ENCODE peak calls at places on chromosomes 2 and 18, in six cellular contexts. X, L, S, H, Y and A are unnamed samples.
A peak's percentile ranks its signal among the peaks of the same experiment; 100 is the strongest.

GRCh38 chr2:48566582-48566981 is 36.6 kb downstream of the STON1 start:
- DNase-seq in X (peak; percentile 35), L (no peak), S (no peak), H (no peak), Y (no peak), A (no peak)

GRCh38 chr18:29912351-29912750 is 1130.2 kb downstream of the DSC3 start:
- DNase-seq in X (no peak), L (no peak), S (no peak), H (no peak), Y (no peak), A (no peak)

GRCh38 chr18:45836242-45837215 is 11.1 kb downstream of the SIGLEC15 start:
- DNase-seq in X (peak; percentile 33), L (no peak), S (peak; percentile 73), H (no peak), Y (no peak), A (no peak)

GRCh38 chr2:199261936-199262335 is 195.8 kb downstream of the SATB2 start:
- DNase-seq in X (peak; percentile 70), L (no peak), S (no peak), H (no peak), Y (no peak), A (no peak)

GRCh38 chr2:96074156-96074555 is 39.4 kb upstream of the GPAT2 start:
- DNase-seq in X (no peak), L (no peak), S (peak; percentile 12), H (peak; percentile 1), Y (peak; percentile 54), A (no peak)

GRCh38 chr18:21243041-21243431 is 1.0 kb downstream of the GREB1L start:
- DNase-seq in X (peak; percentile 42), L (no peak), S (peak; percentile 32), H (no peak), Y (no peak), A (no peak)

GRCh38 chr18:75314606-75315005 is 104.0 kb downstream of the TSHZ1 start:
- DNase-seq in X (no peak), L (no peak), S (no peak), H (no peak), Y (no peak), A (no peak)

GRCh38 chr18:53322163-53322562 is 902.3 kb downstream of the MBD2 start:
- DNase-seq in X (no peak), L (no peak), S (no peak), H (no peak), Y (no peak), A (no peak)

GRCh38 chr18:23033079-23033478 is 100.0 kb downstream of the RBBP8 start:
- DNase-seq in X (no peak), L (no peak), S (no peak), H (no peak), Y (no peak), A (no peak)

GRCh38 chr2:58834404-58834803 is 593.3 kb upstream of the FANCL start:
- DNase-seq in X (peak; percentile 74), L (peak; percentile 13), S (peak; percentile 45), H (no peak), Y (no peak), A (peak; percentile 13)

GRCh38 chr2:40451926-40452605 is at the start of gene SLC8A1:
- DNase-seq in X (peak; percentile 82), L (peak; percentile 53), S (peak; percentile 35), H (no peak), Y (peak; percentile 75), A (peak; percentile 19)

GRCh38 chr2:121570665-121571055 is 40.0 kb downstream of the RNU4ATAC start:
- DNase-seq in X (no peak), L (no peak), S (no peak), H (no peak), Y (no peak), A (no peak)

GRCh38 chr2:189402932-189403331 is 38.3 kb upstream of the WDR75 start:
- DNase-seq in X (peak; percentile 38), L (no peak), S (peak; percentile 37), H (no peak), Y (no peak), A (no peak)

GRCh38 chr2:20796374-20796791 is 26.5 kb downstream of the LDAH start:
- DNase-seq in X (no peak), L (no peak), S (peak; percentile 6), H (peak; percentile 41), Y (no peak), A (peak; percentile 44)

GRCh38 chr18:35775887-35776286 is 194.3 kb downstream of the GALNT1 start:
- DNase-seq in X (peak; percentile 63), L (no peak), S (peak; percentile 20), H (no peak), Y (no peak), A (no peak)

GRCh38 chr18:57190026-57190425 is 43.1 kb downstream of the BOD1L2 start:
- DNase-seq in X (no peak), L (no peak), S (no peak), H (no peak), Y (no peak), A (no peak)

GRCh38 chr2:238278626-238279323 is 9.6 kb downstream of the PER2 start:
- DNase-seq in X (no peak), L (no peak), S (no peak), H (no peak), Y (no peak), A (no peak)

GRCh38 chr2:790634-791245 is 113.5 kb upstream of the TMEM18 start:
- DNase-seq in X (no peak), L (no peak), S (no peak), H (no peak), Y (no peak), A (no peak)
- H3K9me3 ChIP-seq in X (no peaks in the 10 kb centered on the region), L (no peaks in the 10 kb centered on the region), S (no peaks in the 10 kb centered on the region), H (no peaks in the 10 kb centered on the region), Y (no peaks in the 10 kb centered on the region), A (no peaks in the 10 kb centered on the region)

DNA sequence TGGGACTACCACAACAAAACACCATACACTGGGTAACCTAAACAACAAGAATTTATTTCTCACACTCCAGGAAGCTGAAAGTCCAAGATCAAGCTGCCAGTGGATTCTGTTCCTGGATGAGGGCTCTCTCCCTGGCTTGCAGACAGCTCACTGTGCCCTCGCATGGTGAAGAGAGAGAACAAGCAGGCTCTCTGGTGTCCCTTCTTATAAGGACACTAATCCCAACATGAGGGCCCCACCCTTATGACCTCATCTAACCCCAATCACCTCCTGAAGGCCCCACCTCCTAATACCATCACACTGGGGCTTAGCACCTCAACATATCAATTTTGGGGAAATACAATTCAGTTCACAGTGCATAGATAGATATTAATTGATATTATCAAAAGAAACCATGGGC is 83.5 kb downstream of the BIN1 start:
- DNase-seq in X (no peak), L (no peak), S (no peak), H (no peak), Y (no peak), A (no peak)
- H3K27me3 ChIP-seq in X (no peaks in the 10 kb centered on the region), L (peaks cover 46% of the 10 kb centered on the region), S (no peaks in the 10 kb centered on the region), H (no peaks in the 10 kb centered on the region), Y (no peaks in the 10 kb centered on the region), A (peaks cover 14% of the 10 kb centered on the region)

GRCh38 chr2:134573724-134574123 is 145.1 kb downstream of the TMEM163 start:
- DNase-seq in X (no peak), L (no peak), S (no peak), H (no peak), Y (no peak), A (no peak)

GRCh38 chr2:134572996-134573395 is 145.8 kb downstream of the TMEM163 start:
- DNase-seq in X (no peak), L (no peak), S (no peak), H (no peak), Y (no peak), A (no peak)

GRCh38 chr2:134574610-134575332 is 144.0 kb downstream of the TMEM163 start:
- DNase-seq in X (no peak), L (no peak), S (no peak), H (no peak), Y (no peak), A (no peak)

GRCh38 chr2:134576478-134576877 is 142.3 kb downstream of the TMEM163 start:
- DNase-seq in X (no peak), L (no peak), S (no peak), H (no peak), Y (no peak), A (no peak)

GRCh38 chr2:134575888-134576287 is 142.9 kb downstream of the TMEM163 start:
- DNase-seq in X (no peak), L (no peak), S (no peak), H (no peak), Y (no peak), A (no peak)
- H3K27ac ChIP-seq in X (no peak overlapping the region), L (no peak overlapping the region), S (no peak overlapping the region), H (no peak overlapping the region), Y (no peak overlapping the region), A (no peak overlapping the region)

GRCh38 chr2:41912766-41913165 is 135.1 kb upstream of the PKDCC start:
- DNase-seq in X (no peak), L (no peak), S (no peak), H (no peak), Y (no peak), A (no peak)
- H3K9me3 ChIP-seq in X (no peaks in the 10 kb centered on the region), L (no peaks in the 10 kb centered on the region), S (no peaks in the 10 kb centered on the region), H (no peaks in the 10 kb centered on the region), Y (no peaks in the 10 kb centered on the region), A (no peaks in the 10 kb centered on the region)

GRCh38 chr2:240155080-240156025 is 14.9 kb upstream of the OTOS start:
- DNase-seq in X (peak; percentile 64), L (no peak), S (no peak), H (no peak), Y (peak; percentile 37), A (peak; percentile 35)
- H3K27me3 ChIP-seq in X (peaks cover 21% of the 10 kb centered on the region), L (peaks cover 2% of the 10 kb centered on the region), S (peaks cover 11% of the 10 kb centered on the region), H (no peaks in the 10 kb centered on the region), Y (peaks cover 12% of the 10 kb centered on the region), A (no peaks in the 10 kb centered on the region)

GRCh38 chr18:48337053-48337452 is 72.1 kb downstream of the ZBTB7C start:
- DNase-seq in X (no peak), L (no peak), S (no peak), H (no peak), Y (no peak), A (no peak)
- H3K27ac ChIP-seq in X (no peak overlapping the region), L (no peak overlapping the region), S (no peak overlapping the region), H (peak overlapping the region; percentile 84), Y (no peak overlapping the region), A (no peak overlapping the region)

DNA sequence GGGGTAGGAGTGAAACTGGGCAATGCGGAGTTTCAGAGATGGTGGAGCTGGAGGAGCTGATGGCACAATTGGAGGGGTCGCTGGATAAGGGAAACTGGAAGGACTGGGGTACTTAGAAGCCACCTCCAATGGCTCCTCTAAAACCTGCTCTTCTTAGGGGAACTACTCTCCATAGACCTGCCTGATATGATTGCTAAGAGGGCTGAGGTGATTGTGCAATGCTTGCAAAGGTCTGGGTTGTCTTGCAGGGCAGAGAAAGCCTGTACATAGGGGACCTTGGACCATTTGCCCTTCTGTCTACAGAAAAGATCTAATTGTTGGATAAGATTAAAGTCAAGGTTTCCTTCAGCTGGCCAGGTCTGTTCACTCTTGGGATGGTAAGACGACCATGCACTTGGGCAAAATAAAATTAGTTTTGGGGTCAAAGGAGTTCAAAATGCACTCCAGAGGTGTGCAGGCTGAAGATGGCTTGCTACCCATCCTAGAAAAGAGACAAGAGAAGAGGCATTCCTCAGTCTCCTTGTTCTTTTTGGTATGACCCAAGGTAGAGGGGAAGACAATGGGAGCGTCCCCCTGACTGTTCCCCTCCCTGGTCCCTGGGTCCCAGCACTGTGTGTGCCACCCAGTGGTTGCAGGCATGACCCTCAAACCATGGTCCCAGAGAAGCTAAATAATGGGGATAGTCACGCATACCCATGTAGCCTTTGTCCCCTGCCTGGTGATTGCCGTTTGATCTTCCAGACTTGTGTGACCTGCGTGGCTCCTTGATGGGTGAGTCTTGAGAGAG is 41.1 kb downstream of the STK17B start:
- DNase-seq in X (no peak), L (no peak), S (no peak), H (no peak), Y (no peak), A (no peak)
- H3K9me3 ChIP-seq in X (peaks cover 5% of the 10 kb centered on the region), L (peaks cover 38% of the 10 kb centered on the region), S (peaks cover 44% of the 10 kb centered on the region), H (no peaks in the 10 kb centered on the region), Y (peaks cover 35% of the 10 kb centered on the region), A (peaks cover 38% of the 10 kb centered on the region)